ENCODE peak calls at places on chromosomes 5 and 9, in ten cellular contexts. I is germinal center; Q is stimulated activated CD4-positive, alpha-beta T cell treated with anti-CD3 and anti-CD28 coated beads, Interleukin-12 subunit alpha, Interleukin-12 subunit beta, amount 100 ng/mL, for 24 hours; T is NCI-H2171; Y is stimulated activated CD8-positive, alpha-beta memory T cell treated with anti-CD3 and anti-CD28 coated beads, Interleukin-4, amount 100 ng/mL, for 4 hours; V is HTR-8/SVneo; R is iris pigment epithelial cell; E is body of pancreas; L is ELR; B is activated T-cell treated with anti-CD3 and anti-CD28 coated beads for 1 hour. X is an unnamed sample.

GRCh38 chr9:19934301-19934868 is 145.5 kb upstream of the SLC24A2 start:
- DNase-seq in Y (no peak), V (no peak), Q (no peak), E (peak), R (peak), B (no peak), L (peak), T (no peak), I (no peak), X (peak)

GRCh38 chr9:106149956-106150355 is 455.6 kb downstream of the TMEM38B start:
- DNase-seq in T (no peak), Q (no peak), B (no peak), I (no peak), V (no peak), R (no peak), L (no peak), Y (no peak), E (no peak), X (no peak)

GRCh38 chr5:149656576-149657182 is 73.4 kb upstream of the PPARGC1B start:
- DNase-seq in T (peak), L (peak), Y (no peak), I (peak), Q (peak), E (no peak), V (no peak), B (no peak), R (no peak), X (no peak)

GRCh38 chr9:12766357-12766756 is 8.5 kb upstream of the LURAP1L start:
- DNase-seq in B (no peak), Q (no peak), V (no peak), L (no peak), T (no peak), Y (no peak), I (no peak), R (no peak), E (no peak), X (no peak)

GRCh38 chr5:36403601-36404311 is 102.1 kb upstream of the RANBP3L start:
- DNase-seq in T (no peak), L (peak), Y (no peak), I (no peak), V (no peak), R (peak), B (no peak), Q (no peak), E (peak), X (no peak)

GRCh38 chr9:104247899-104248460 is 153.9 kb downstream of the SMC2 start:
- DNase-seq in E (no peak), Y (no peak), B (no peak), Q (no peak), L (peak), I (no peak), V (no peak), R (peak), T (no peak), X (no peak)

GRCh38 chr5:33816791-33817190 is 75.0 kb downstream of the ADAMTS12 start:
- DNase-seq in E (no peak), Q (no peak), B (no peak), I (no peak), R (peak), L (peak), T (no peak), V (no peak), Y (no peak), X (no peak)

GRCh38 chr5:52043543-52043942 is 660.3 kb downstream of the ISL1 start:
- DNase-seq in Q (no peak), R (no peak), L (no peak), T (no peak), V (no peak), Y (no peak), E (no peak), B (no peak), I (no peak), X (no peak)

GRCh38 chr9:133709716-133710571 is 28.2 kb downstream of the SARDH start:
- DNase-seq in Y (no peak), T (no peak), B (no peak), E (peak), I (no peak), L (no peak), R (no peak), Q (no peak), V (no peak), X (no peak)

GRCh38 chr5:14064841-14065240 is 78.3 kb upstream of the TRIO start:
- DNase-seq in E (no peak), L (peak), Y (no peak), Q (no peak), R (peak), B (no peak), I (no peak), T (no peak), V (peak), X (no peak)

GRCh38 chr5:135185461-135186075 is 151.5 kb upstream of the PITX1 start:
- DNase-seq in R (peak), V (no peak), Q (no peak), L (no peak), Y (no peak), B (no peak), E (no peak), T (no peak), I (no peak), X (peak)

GRCh38 chr5:137148128-137148527 is 351.0 kb downstream of the SPOCK1 start:
- DNase-seq in L (no peak), Y (no peak), B (no peak), T (no peak), I (no peak), V (no peak), Q (no peak), R (no peak), E (no peak), X (no peak)

GRCh38 chr9:21974230-21974541 is 20.0 kb downstream of the CDKN2A start:
- DNase-seq in V (no peak), B (no peak), E (no peak), T (no peak), Q (no peak), Y (no peak), I (no peak), L (peak), R (no peak), X (no peak)